ENCODE peak calls at places on chromosomes 3 and 15, in four cellular contexts. E is spleen, D is GM23338, B is breast epithelium. L is an unnamed sample.

GRCh38 chr3:5262507-5262906 is 75.0 kb downstream of the EDEM1 start:
- DNase-seq in E (no peak), D (no peak), B (no peak), L (no peak)

GRCh38 chr15:69156726-69157381 is 3.6 kb upstream of the GLCE start:
- DNase-seq in E (no peak), D (no peak), B (no peak), L (no peak)

GRCh38 chr3:124032351-124032880 is 40.5 kb upstream of the ROPN1 start:
- DNase-seq in E (no peak), D (peak; percentile 54), B (no peak), L (no peak)

GRCh38 chr15:72939855-72940631 is 112.2 kb upstream of the NEO1 start:
- DNase-seq in E (no peak), D (no peak), B (no peak), L (peak; percentile 34)

GRCh38 chr15:52787123-52787503 is 3.0 kb downstream of the ONECUT1 start:
- DNase-seq in E (no peak), D (peak; percentile 81), B (no peak), L (no peak)

GRCh38 chr3:63251499-63251898 is 26.6 kb upstream of the SYNPR start:
- DNase-seq in E (no peak), D (no peak), B (no peak), L (no peak)

GRCh38 chr3:15512173-15512572 is 9.3 kb downstream of the COLQ start:
- DNase-seq in E (no peak), D (no peak), B (no peak), L (no peak)

GRCh38 chr15:58182460-58183163 is 44.4 kb downstream of the AQP9 start:
- DNase-seq in E (no peak), D (peak; percentile 83), B (no peak), L (no peak)

GRCh38 chr3:149368850-149369497 is 8.5 kb downstream of the TM4SF1 start:
- DNase-seq in E (no peak), D (no peak), B (no peak), L (no peak)

GRCh38 chr3:11583226-11583625 is 60.5 kb downstream of the VGLL4 start:
- DNase-seq in E (no peak), D (no peak), B (no peak), L (no peak)

GRCh38 chr15:48440084-48440483 is 108.9 kb downstream of the DUT start:
- DNase-seq in E (no peak), D (peak; percentile 79), B (no peak), L (no peak)

GRCh38 chr3:130699765-130700164 is 46.9 kb downstream of the PIK3R4 start:
- DNase-seq in E (no peak), D (peak; percentile 69), B (no peak), L (no peak)

GRCh38 chr3:176755552-176755951 is 441.7 kb downstream of the TBL1XR1 start:
- DNase-seq in E (no peak), D (no peak), B (no peak), L (no peak)

GRCh38 chr3:38549486-38549885 is 53.3 kb downstream of the EXOG start:
- DNase-seq in E (peak; percentile 49), D (no peak), B (no peak), L (peak; percentile 67)

GRCh38 chr3:128504533-128504915 is 11.5 kb upstream of the GATA2 start:
- DNase-seq in E (no peak), D (no peak), B (no peak), L (peak; percentile 87)

GRCh38 chr3:69276884-69277283 is 109.0 kb downstream of the FRMD4B start:
- DNase-seq in E (no peak), D (peak; percentile 25), B (no peak), L (no peak)

GRCh38 chr3:26015752-26016151 is 225.9 kb downstream of the OXSM start:
- DNase-seq in E (no peak), D (peak; percentile 55), B (no peak), L (no peak)

GRCh38 chr3:27963519-27963918 is 241.4 kb upstream of the EOMES start:
- DNase-seq in E (no peak), D (no peak), B (no peak), L (no peak)

GRCh38 chr15:89836255-89837133 is 21.8 kb upstream of the ANPEP start:
- DNase-seq in E (no peak), D (no peak), B (no peak), L (no peak)

GRCh38 chr3:187015903-187016638 is 85.7 kb downstream of the ST6GAL1 start:
- DNase-seq in E (peak; percentile 85), D (no peak), B (no peak), L (no peak)

GRCh38 chr3:105274958-105275357 is 91.8 kb upstream of the ALCAM start:
- DNase-seq in E (no peak), D (no peak), B (no peak), L (no peak)

GRCh38 chr3:128078875-128079274 is 26.6 kb downstream of the SEC61A1 start:
- DNase-seq in E (no peak), D (no peak), B (no peak), L (no peak)

GRCh38 chr3:124422805-124423204 is 307.4 kb upstream of the UMPS start:
- DNase-seq in E (no peak), D (no peak), B (no peak), L (no peak)

GRCh38 chr15:47997712-47998111 is 123.1 kb upstream of the SLC24A5 start:
- DNase-seq in E (no peak), D (no peak), B (no peak), L (no peak)

GRCh38 chr15:72113347-72114031 is 4.5 kb downstream of the MYO9A start:
- DNase-seq in E (no peak), D (no peak), B (no peak), L (no peak)

GRCh38 chr3:143648708-143649107 is 199.6 kb downstream of the SLC9A9 start:
- DNase-seq in E (no peak), D (peak; percentile 77), B (no peak), L (no peak)

GRCh38 chr15:69305204-69305931 is 6.7 kb downstream of the PAQR5 start:
- DNase-seq in E (no peak), D (peak; percentile 20), B (no peak), L (no peak)

GRCh38 chr3:43379343-43379742 is 93.0 kb downstream of the SNRK start:
- DNase-seq in E (no peak), D (no peak), B (no peak), L (no peak)

GRCh38 chr3:63864008-63864871 is 573 bp downstream of the ATXN7 start:
- DNase-seq in E (peak; percentile 90), D (peak; percentile 53), B (no peak), L (no peak)

GRCh38 chr3:170040283-170040907 is 2.6 kb downstream of the GPR160 start:
- DNase-seq in E (no peak), D (peak; percentile 28), B (no peak), L (no peak)

DNA sequence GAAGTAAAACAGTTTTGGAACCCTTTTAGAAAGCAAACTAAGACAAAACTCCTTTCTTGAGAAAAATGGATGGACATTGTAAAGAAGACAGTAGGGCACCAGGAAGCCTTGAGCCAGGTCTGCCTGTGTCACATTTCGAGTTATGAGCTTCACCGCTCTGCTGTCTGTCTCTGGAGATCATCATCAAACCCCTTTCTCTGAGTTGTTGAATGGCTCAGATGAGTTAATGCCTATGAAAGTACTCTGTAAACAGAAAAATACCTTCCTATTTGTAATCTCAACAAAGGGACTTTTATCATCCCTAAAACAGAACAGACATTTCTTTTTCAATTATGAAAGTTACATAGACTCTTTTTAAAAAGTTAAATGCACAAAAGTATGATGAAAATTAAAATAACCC is 145.8 kb downstream of the LPP start:
- DNase-seq in E (no peak), D (no peak), B (no peak), L (no peak)
- TF ChIP-seq POLR2AphosphoS5 in E (no peak), D (no peak), B (no peak), L (no peak)

GRCh38 chr3:31575448-31575847 is 42.7 kb downstream of the STT3B start:
- DNase-seq in E (no peak), D (no peak), B (no peak), L (no peak)

GRCh38 chr3:31572605-31573459 is 40.1 kb downstream of the STT3B start:
- DNase-seq in E (no peak), D (peak; percentile 8), B (no peak), L (no peak)

GRCh38 chr3:31568649-31569048 is 35.9 kb downstream of the STT3B start:
- DNase-seq in E (no peak), D (no peak), B (no peak), L (no peak)

GRCh38 chr3:31573460-31573779 is 40.7 kb downstream of the STT3B start:
- DNase-seq in E (no peak), D (no peak), B (no peak), L (no peak)

DNA sequence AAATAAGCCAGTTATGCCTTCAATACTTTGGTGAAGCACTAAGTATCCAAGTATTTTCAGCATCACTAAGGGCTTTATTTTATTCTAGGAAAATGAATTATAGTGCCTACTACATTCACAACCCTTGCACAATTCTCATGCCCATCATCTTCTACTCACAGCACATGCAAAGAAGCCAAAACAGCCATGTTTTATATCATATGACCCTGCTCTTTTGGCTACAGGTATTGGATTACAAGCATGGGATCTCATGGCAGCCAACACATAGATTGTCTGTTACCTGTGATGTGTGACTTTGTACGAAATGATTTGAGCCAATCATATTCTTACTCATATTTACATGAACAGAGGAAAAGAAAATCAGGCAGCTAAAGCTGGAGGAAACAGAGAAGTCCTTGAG is 38.6 kb downstream of the STT3B start:
- DNase-seq in E (no peak), D (no peak), B (no peak), L (no peak)
- H3K4me1 ChIP-seq in E (peaks cover 97% of the 10 kb centered on the region), D (peaks cover 63% of the 10 kb centered on the region), B (no peaks in the 10 kb centered on the region), L (peaks cover 61% of the 10 kb centered on the region)

GRCh38 chr3:197959891-197960693 is at the start of gene LMLN:
- DNase-seq in E (peak; percentile 99), D (peak; percentile 96), B (peak; percentile 96), L (peak; percentile 96)
- TF ChIP-seq POLR2AphosphoS5 in E (peak; percentile 86), D (peak; percentile 80), B (peak; percentile 84), L (peak; percentile 91)

DNA sequence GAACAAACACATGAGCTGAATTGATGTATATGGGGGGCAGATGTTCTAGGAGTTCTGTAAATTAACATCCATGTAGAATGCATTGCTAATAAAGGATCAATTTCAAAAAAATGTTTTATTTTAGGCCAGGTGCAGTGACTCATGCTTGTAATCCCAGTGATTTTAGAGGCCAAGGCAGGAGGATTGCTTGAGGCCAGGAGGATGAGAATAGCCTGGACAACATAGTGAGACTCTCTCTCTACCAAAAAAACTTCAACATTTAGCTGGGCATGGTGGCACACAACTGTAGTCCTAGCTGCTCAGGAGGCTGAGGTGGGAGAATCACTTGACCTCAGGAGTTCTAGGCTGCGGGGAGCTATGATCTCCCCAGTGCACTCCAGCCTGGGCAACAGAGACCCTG is 6.5 kb upstream of the NUP210 start:
- DNase-seq in E (no peak), D (no peak), B (no peak), L (no peak)
- H3K4me1 ChIP-seq in E (peaks cover 20% of the 10 kb centered on the region), D (peaks cover under 1% of the 10 kb centered on the region), B (no peaks in the 10 kb centered on the region), L (no peaks in the 10 kb centered on the region)

GRCh38 chr15:84702961-84703482 is 12.9 kb downstream of the SEC11A start:
- DNase-seq in E (no peak), D (no peak), B (no peak), L (no peak)
- TF ChIP-seq POLR2AphosphoS5 in E (peak; percentile 64), D (no peak), B (no peak), L (no peak)

GRCh38 chr15:67030036-67030762 is 35.2 kb upstream of the SMAD3 start:
- DNase-seq in E (no peak), D (peak; percentile 89), B (no peak), L (no peak)
- H3K4me1 ChIP-seq in E (peaks cover 66% of the 10 kb centered on the region), D (peaks cover 60% of the 10 kb centered on the region), B (peaks cover 6% of the 10 kb centered on the region), L (peaks cover 31% of the 10 kb centered on the region)